ENCODE peak calls at places on chromosomes 3 and 15, in four cellular contexts. P is suprapubic skin, U is HFFc6, L is lower lobe of right lung. R is an unnamed sample.

GRCh38 chr3:152909180-152909883 is 74.4 kb downstream of the P2RY1 start:
- DNase-seq in P (no peak), U (no peak), L (no peak), R (no peak)

GRCh38 chr3:27507111-27507510 is 22.9 kb upstream of the SLC4A7 start:
- DNase-seq in P (no peak), U (no peak), L (no peak), R (no peak)

GRCh38 chr15:52214553-52214952 is 23.4 kb upstream of the GNB5 start:
- DNase-seq in P (no peak), U (no peak), L (no peak), R (no peak)

GRCh38 chr3:136952292-136952691 is 5.5 kb upstream of the IL20RB start:
- DNase-seq in P (no peak), U (peak), L (no peak), R (no peak)

GRCh38 chr3:182246870-182247269 is 535.1 kb downstream of the SOX2 start:
- DNase-seq in P (no peak), U (no peak), L (no peak), R (no peak)

GRCh38 chr3:60291115-60291514 is 960.1 kb downstream of the FHIT start:
- DNase-seq in P (no peak), U (no peak), L (no peak), R (no peak)

GRCh38 chr3:30680789-30681188 is 74.4 kb downstream of the TGFBR2 start:
- DNase-seq in P (no peak), U (no peak), L (no peak), R (no peak)

GRCh38 chr15:34266751-34267150 is 41.9 kb downstream of the EMC4 start:
- DNase-seq in P (no peak), U (no peak), L (no peak), R (no peak)

GRCh38 chr3:58463942-58464271 is 28.0 kb upstream of the KCTD6 start:
- DNase-seq in P (no peak), U (no peak), L (no peak), R (no peak)
- TF ChIP-seq CTCF in P (no peak), U (no peak), L (no peak), R (peak)

DNA sequence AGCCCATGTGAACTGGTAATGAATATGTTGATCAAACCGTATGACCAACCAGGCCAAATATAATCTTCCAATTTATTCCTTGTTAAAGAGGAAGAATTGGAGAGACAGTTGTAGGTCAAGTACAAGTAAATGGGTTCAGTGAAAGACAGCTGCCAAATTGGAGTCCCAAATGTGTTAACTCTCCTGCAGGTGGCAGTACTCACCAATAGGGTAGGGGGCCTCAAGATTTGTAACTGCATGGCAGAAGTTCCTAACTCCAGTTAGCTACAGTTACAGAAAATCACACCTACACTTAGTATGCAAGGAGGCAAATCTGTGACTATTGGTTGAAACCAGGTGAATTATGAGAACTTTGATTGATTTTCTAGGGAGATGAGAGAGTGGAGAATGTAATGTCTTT is 278.0 kb downstream of the ZBBX start:
- DNase-seq in P (no peak), U (no peak), L (no peak), R (no peak)
- TF ChIP-seq CTCF in P (no peak), U (no peak), L (no peak), R (peak)

DNA sequence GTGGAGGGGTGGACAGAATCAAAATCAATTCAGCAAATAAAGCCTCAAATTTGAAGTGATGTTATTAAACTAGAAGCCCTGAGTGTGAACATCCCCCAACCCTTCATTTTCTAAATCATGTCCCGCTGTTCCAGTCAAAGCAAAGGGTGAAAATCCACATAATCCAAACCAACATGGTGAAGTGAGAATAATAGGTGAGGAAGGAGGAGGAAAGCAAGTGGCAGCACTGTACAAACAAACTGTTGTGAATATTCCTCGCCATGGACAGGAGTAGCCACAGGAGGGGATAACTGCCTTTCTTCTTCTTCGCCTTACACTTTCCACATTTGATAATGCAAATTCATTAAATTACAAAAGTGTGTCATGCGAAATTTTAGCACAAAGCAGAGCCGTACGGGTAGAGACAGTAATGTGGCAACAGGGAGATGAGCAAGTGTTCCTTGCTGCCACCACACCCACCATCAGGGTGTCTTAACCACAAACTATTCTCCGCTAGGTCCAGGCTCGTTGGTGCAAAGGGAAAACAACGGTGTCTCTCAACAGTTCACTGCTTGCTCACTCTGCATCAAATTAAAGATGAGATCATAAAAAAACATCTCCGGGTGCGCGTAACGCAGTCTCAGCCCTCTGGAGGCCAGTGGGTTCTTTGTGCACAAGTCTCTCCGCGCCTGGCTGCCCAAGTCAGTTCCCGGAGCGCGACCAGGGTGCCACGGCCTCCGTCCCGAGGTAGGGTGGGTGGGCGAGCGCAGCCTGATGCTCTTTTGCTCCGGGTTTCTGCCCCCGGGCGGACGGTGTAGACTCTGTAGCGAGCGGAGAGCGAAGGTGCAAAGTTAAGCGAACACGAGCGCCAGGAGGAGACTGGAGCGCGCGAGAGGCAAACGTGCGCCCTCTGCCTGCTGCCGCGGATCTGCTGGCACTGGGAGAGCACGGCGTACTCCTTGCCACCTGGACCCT is 6.7 kb downstream of the EPHA3 start:
- DNase-seq in P (no peak), U (no peak), L (peak), R (peak)
- TF ChIP-seq CTCF in P (no peak), U (peak), L (peak), R (peak)

DNA sequence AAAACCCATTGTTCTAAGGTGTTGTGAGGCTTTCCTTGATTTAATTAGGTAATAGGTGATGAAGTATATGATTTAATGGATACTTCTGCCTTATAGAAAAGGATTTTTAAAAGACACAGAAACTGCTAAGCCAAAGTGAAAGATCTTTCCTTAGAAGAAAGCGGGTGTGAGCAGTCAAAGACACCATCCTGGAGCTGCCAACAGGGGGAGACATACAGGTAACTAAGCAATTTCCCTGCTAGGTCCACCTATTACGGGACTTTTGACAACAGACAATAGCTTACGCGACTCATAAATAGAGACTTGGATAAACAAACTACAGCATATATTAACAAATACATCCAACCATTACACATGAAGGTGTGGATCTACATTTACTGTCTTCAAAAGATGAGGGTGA is 669.5 kb downstream of the SQOR start:
- DNase-seq in P (no peak), U (no peak), L (no peak), R (no peak)
- TF ChIP-seq CTCF in P (no peak), U (peak), L (no peak), R (peak)

DNA sequence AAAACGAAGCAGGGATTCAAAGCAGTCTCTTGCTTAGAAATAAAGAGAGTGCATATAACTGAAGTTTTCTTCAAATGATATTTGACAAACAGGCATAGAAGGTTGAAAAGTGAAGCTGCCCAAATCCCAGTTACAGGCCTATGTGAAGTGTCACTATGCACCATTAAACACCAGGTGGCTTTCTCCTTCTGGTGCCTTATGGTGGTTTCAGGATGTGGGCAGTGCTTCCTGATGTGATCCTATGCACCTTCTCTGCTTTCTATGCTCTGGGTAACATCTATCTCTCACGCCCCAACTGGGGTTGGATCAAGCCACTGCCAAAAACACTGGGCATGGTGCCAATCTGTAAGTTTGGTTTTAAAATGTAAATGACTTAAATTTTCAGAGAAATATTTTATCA is 744.7 kb downstream of the TUSC7 start:
- DNase-seq in P (no peak), U (no peak), L (no peak), R (no peak)
- TF ChIP-seq CTCF in P (no peak), U (no peak), L (no peak), R (no peak)

DNA sequence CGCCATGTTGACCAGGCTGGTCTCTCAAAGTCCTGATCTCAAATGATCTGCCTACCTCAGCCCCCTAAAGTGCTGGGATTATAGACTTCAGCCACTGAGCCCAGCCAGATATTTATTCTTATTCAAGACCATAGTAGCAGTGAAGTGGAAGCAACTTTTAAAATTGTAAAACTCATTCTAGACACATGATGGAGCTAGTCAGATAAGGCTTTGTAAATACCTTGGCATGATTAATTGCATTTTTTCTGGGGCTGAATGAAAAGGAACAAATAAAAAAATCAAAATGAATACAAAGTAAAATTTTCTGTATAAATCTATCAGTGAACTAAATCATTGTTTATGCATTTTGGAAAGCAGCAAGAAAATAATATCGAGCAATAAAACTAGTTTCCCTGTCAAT is 4.1 kb upstream of the MYO1E start:
- DNase-seq in P (no peak), U (peak), L (no peak), R (no peak)
- TF ChIP-seq CTCF in P (no peak), U (peak), L (no peak), R (no peak)